ENCODE peak calls at places on chromosomes 4 and X, in seven cellular contexts. J is IMR-90, Z is mesendoderm, P is neuronal stem cell, L is H9, H is H1, B is trophoblast cell. Q is an unnamed sample.

GRCh38 chr4:83906561-83906960 is 370.7 kb downstream of the GPAT3 start:
- DNase-seq in J (peak; percentile 43), Z (no peak), P (no peak), L (no peak), H (no peak), B (no peak), Q (no peak)

GRCh38 chr4:170374770-170375169 is 285.0 kb upstream of the AADAT start:
- DNase-seq in J (no peak), Z (peak; percentile 81), P (no peak), L (peak; percentile 73), H (peak; percentile 65), B (peak; percentile 33), Q (peak; percentile 27)

GRCh38 chr4:48742412-48742811 is 37.7 kb downstream of the FRYL start:
- DNase-seq in J (peak; percentile 27), Z (no peak), P (no peak), L (no peak), H (no peak), B (no peak), Q (no peak)

GRCh38 chrX:41397768-41398167 is 49.4 kb upstream of the NYX start:
- DNase-seq in J (no peak), Z (no peak), P (no peak), L (no peak), H (no peak), B (no peak), Q (no peak)

GRCh38 chr4:185738038-185738552 is 73.9 kb downstream of the SORBS2 start:
- DNase-seq in J (peak; percentile 12), Z (no peak), P (no peak), L (no peak), H (no peak), B (no peak), Q (peak; percentile 28)

GRCh38 chr4:83125738-83126141 is 11.2 kb upstream of the PLAC8 start:
- DNase-seq in J (no peak), Z (no peak), P (no peak), L (no peak), H (no peak), B (peak; percentile 90), Q (no peak)

GRCh38 chr4:124515591-124515990 is 196.9 kb downstream of the ANKRD50 start:
- DNase-seq in J (no peak), Z (peak; percentile 93), P (no peak), L (no peak), H (no peak), B (no peak), Q (no peak)

GRCh38 chrX:139170526-139171173 is 359.9 kb upstream of the F9 start:
- DNase-seq in J (no peak), Z (no peak), P (no peak), L (no peak), H (no peak), B (no peak), Q (no peak)

GRCh38 chr4:1777822-1778641 is 15.1 kb upstream of the FGFR3 start:
- DNase-seq in J (no peak), Z (peak; percentile 94), P (peak; percentile 88), L (peak; percentile 97), H (peak; percentile 78), B (peak; percentile 89), Q (peak; percentile 23)

GRCh38 chr4:188934320-188934975 is 795.2 kb downstream of the TRIML1 start:
- DNase-seq in J (peak; percentile 81), Z (no peak), P (no peak), L (no peak), H (no peak), B (no peak), Q (peak; percentile 39)

GRCh38 chr4:169999923-170000322 is 26.3 kb downstream of the MFAP3L start:
- DNase-seq in J (no peak), Z (no peak), P (no peak), L (no peak), H (no peak), B (no peak), Q (no peak)

GRCh38 chrX:2691543-2692220 is 587 bp downstream of the CD99 start:
- DNase-seq in J (peak; percentile 31), Z (peak; percentile 57), P (no peak), L (no peak), H (no peak), B (no peak), Q (peak; percentile 66)

GRCh38 chrX:427812-428725 is 41.4 kb upstream of the PPP2R3B start:
- DNase-seq in J (no peak), Z (peak; percentile 78), P (peak; percentile 50), L (peak; percentile 71), H (peak; percentile 77), B (no peak), Q (peak; percentile 5)

GRCh38 chr4:55184600-55185523 is 59.5 kb upstream of the KDR start:
- DNase-seq in J (peak; percentile 66), Z (peak; percentile 75), P (no peak), L (peak; percentile 68), H (peak; percentile 71), B (peak; percentile 76), Q (peak; percentile 76)

GRCh38 chrX:154037754-154038153 is 18.1 kb upstream of the IRAK1 start:
- DNase-seq in J (no peak), Z (no peak), P (no peak), L (no peak), H (no peak), B (no peak), Q (no peak)
- H3K23ac ChIP-seq in J (no peak overlapping the region), Z (no peak overlapping the region), P (no peak overlapping the region), L (no peak overlapping the region), H (no peak overlapping the region), B (no peak overlapping the region), Q (no peak overlapping the region)

DNA sequence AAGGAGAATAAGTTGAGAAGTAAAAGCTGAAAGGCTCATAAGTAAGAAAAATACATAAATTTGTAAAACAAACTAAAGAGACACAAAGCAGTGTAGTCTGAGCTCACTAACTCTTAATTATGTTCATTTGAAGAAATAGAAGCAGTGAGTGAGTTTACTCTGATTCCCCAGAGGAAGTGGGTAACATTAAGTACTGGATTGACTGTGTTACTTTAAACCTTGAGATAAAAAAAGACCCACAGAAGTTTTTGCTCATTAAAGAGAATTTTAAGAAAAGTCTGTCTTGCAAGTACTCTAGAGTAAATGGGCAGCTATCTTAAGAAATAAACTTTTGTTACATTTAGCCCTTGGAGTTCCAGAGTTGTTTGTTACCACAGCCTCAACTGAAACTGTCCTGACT is 2466.9 kb downstream of the PCDH7 start:
- DNase-seq in J (no peak), Z (no peak), P (no peak), L (no peak), H (no peak), B (no peak), Q (peak; percentile 1)
- H3K4me2 ChIP-seq in J (no peak overlapping the region), Z (no peak overlapping the region), P (no peak overlapping the region), L (no peak overlapping the region), H (no peak overlapping the region), B (no peak overlapping the region), Q (no peak overlapping the region)

GRCh38 chrX:70171636-70172035 is 5.6 kb upstream of the DGAT2L6 start:
- DNase-seq in J (peak; percentile 21), Z (peak; percentile 4), P (no peak), L (no peak), H (no peak), B (no peak), Q (no peak)
- H3K4me1 ChIP-seq in J (peaks cover 22% of the 10 kb centered on the region), Z (peaks cover 3% of the 10 kb centered on the region), P (peaks cover 11% of the 10 kb centered on the region), L (no peaks in the 10 kb centered on the region), H (peaks cover 18% of the 10 kb centered on the region), B (peaks cover 3% of the 10 kb centered on the region), Q (peaks cover 7% of the 10 kb centered on the region)

GRCh38 chr4:67346654-67347053 is 198.6 kb downstream of the CENPC start:
- DNase-seq in J (no peak), Z (no peak), P (no peak), L (no peak), H (no peak), B (no peak), Q (no peak)
- H3K23ac ChIP-seq in J (no peak overlapping the region), Z (no peak overlapping the region), P (no peak overlapping the region), L (no peak overlapping the region), H (no peak overlapping the region), B (no peak overlapping the region), Q (no peak overlapping the region)

GRCh38 chr4:16692493-16692892 is 206.0 kb downstream of the LDB2 start:
- DNase-seq in J (peak; percentile 61), Z (no peak), P (no peak), L (no peak), H (no peak), B (no peak), Q (no peak)
- H3K4me2 ChIP-seq in J (peak overlapping the region; percentile 52), Z (no peak overlapping the region), P (no peak overlapping the region), L (no peak overlapping the region), H (no peak overlapping the region), B (no peak overlapping the region), Q (no peak overlapping the region)

GRCh38 chr4:47167391-47167790 is 136.0 kb downstream of the GABRB1 start:
- DNase-seq in J (no peak), Z (no peak), P (no peak), L (no peak), H (no peak), B (no peak), Q (peak; percentile 38)
- H3K4me1 ChIP-seq in J (no peaks in the 10 kb centered on the region), Z (no peaks in the 10 kb centered on the region), P (no peaks in the 10 kb centered on the region), L (no peaks in the 10 kb centered on the region), H (no peaks in the 10 kb centered on the region), B (no peaks in the 10 kb centered on the region), Q (no peaks in the 10 kb centered on the region)

GRCh38 chrX:6959006-6959405 is 188.5 kb upstream of the STS start:
- DNase-seq in J (no peak), Z (peak; percentile 78), P (no peak), L (peak; percentile 41), H (peak; percentile 39), B (no peak), Q (no peak)
- H3K23ac ChIP-seq in J (no peak overlapping the region), Z (no peak overlapping the region), P (no peak overlapping the region), L (no peak overlapping the region), H (no peak overlapping the region), B (no peak overlapping the region), Q (no peak overlapping the region)

GRCh38 chr4:102440498-102440897 is 60.7 kb upstream of the NFKB1 start:
- DNase-seq in J (no peak), Z (no peak), P (no peak), L (no peak), H (no peak), B (no peak), Q (no peak)

GRCh38 chr4:102438396-102438795 is 62.8 kb upstream of the NFKB1 start:
- DNase-seq in J (peak; percentile 10), Z (no peak), P (no peak), L (no peak), H (no peak), B (no peak), Q (peak; percentile 62)

GRCh38 chr4:102437111-102437510 is 64.0 kb upstream of the NFKB1 start:
- DNase-seq in J (no peak), Z (no peak), P (no peak), L (no peak), H (no peak), B (no peak), Q (no peak)

GRCh38 chr4:102439835-102440234 is 61.3 kb upstream of the NFKB1 start:
- DNase-seq in J (peak; percentile 84), Z (no peak), P (no peak), L (no peak), H (no peak), B (peak; percentile 7), Q (peak; percentile 89)

DNA sequence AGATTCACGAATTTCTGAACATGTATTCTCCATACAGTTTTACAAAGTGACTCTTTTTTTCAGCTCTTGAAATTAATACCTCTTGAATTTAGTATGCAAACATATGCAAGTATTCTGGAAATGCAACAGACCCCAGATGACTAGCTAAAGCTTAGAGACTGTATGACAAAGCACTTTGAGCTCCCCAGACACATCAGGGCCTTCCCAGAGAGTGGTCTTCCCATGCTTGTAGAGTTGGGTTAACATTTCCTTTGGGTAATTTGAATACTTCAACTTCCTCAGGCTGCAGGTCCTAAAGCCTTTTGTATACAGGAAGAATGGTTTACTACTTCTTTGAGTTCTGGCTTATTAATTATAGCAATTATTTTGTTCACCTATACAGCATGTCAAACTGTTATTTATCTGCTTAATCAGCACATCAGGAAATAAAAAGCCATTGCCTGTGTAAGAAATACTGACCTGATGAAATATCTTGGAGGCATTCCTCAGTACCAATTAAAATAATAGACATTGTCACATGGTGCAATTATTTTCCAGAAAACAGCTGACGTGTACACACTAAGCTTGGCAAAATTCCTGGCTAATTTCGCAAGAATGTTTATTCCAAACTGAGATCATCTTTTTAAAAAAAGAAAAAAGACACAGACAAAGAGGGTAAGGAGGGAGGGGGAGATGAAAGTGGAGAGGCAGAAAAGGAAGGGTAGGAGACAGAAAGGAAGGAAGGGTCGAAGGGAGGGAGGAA is 62.1 kb upstream of the NFKB1 start:
- DNase-seq in J (peak; percentile 93), Z (peak; percentile 54), P (no peak), L (no peak), H (no peak), B (no peak), Q (peak; percentile 98)
- H3K4me2 ChIP-seq in J (peak overlapping the region; percentile 56), Z (no peak overlapping the region), P (no peak overlapping the region), L (no peak overlapping the region), H (no peak overlapping the region), B (no peak overlapping the region), Q (no peak overlapping the region)